ENCODE peak calls at places on chromosomes 5 and 9, in seven cellular contexts. O is trophoblast cell, V is tibial nerve, G is heart right ventricle, Y is adrenal gland, J is neural progenitor cell, X is GM23248. W is an unnamed sample.
A peak's percentile ranks its signal among the peaks of the same experiment; 100 is the strongest.

GRCh38 chr5:285991-286557 is 14.6 kb downstream of the PDCD6 start:
- DNase-seq in Y (peak; percentile 7), J (no peak), G (no peak), O (no peak), X (no peak), V (no peak), W (no peak)

GRCh38 chr9:20170122-20170521 is 381.3 kb upstream of the SLC24A2 start:
- DNase-seq in G (no peak), V (no peak), Y (no peak), O (no peak), J (no peak), X (no peak), W (no peak)

GRCh38 chr5:125575561-125576504 is 829.4 kb upstream of the ZNF608 start:
- DNase-seq in X (no peak), V (no peak), G (no peak), Y (no peak), J (peak; percentile 64), O (no peak), W (no peak)

GRCh38 chr9:127921592-127922120 is 4.8 kb upstream of the ST6GALNAC4 start:
- DNase-seq in X (peak; percentile 71), G (peak; percentile 80), J (peak; percentile 77), V (peak; percentile 79), Y (peak; percentile 61), O (peak; percentile 76), W (peak; percentile 54)

GRCh38 chr5:178940569-178941360 is at the start of gene ZNF454:
- DNase-seq in Y (peak; percentile 71), J (no peak), G (peak; percentile 94), O (peak; percentile 92), X (peak; percentile 94), V (peak; percentile 67), W (no peak)

GRCh38 chr9:109181284-109181683 is 14.2 kb upstream of the FRRS1L start:
- DNase-seq in V (no peak), X (no peak), G (no peak), J (no peak), O (no peak), Y (no peak), W (no peak)

GRCh38 chr5:76469656-76470290 is 66.7 kb downstream of the IQGAP2 start:
- DNase-seq in Y (no peak), O (no peak), X (no peak), V (no peak), G (no peak), J (no peak), W (peak; percentile 75)

GRCh38 chr5:160398806-160399205 is 1.0 kb downstream of the FAM200C start:
- DNase-seq in V (no peak), Y (no peak), G (no peak), J (no peak), X (peak; percentile 57), O (no peak), W (no peak)

GRCh38 chr5:39093351-39093749 is 19.2 kb upstream of the RICTOR start:
- DNase-seq in Y (no peak), O (no peak), V (no peak), X (peak; percentile 72), J (no peak), G (no peak), W (no peak)

GRCh38 chr5:142481410-142481809 is 156.6 kb upstream of the SPRY4 start:
- DNase-seq in Y (no peak), X (no peak), J (no peak), G (no peak), V (no peak), O (no peak), W (no peak)

GRCh38 chr5:139640432-139641115 is 7.6 kb upstream of the CXXC5 start:
- DNase-seq in G (no peak), O (no peak), V (no peak), J (no peak), Y (no peak), X (no peak), W (no peak)

GRCh38 chr5:25500635-25501034 is 855.9 kb upstream of the CDH10 start:
- DNase-seq in V (no peak), X (no peak), G (no peak), Y (no peak), J (no peak), O (no peak), W (no peak)

GRCh38 chr9:34691556-34691955 is 480 bp upstream of the CCL19 start:
- DNase-seq in Y (no peak), O (no peak), V (no peak), J (no peak), G (no peak), X (no peak), W (no peak)

GRCh38 chr9:16834817-16835216 is 35.7 kb downstream of the BNC2 start:
- DNase-seq in Y (no peak), O (no peak), J (no peak), V (no peak), G (no peak), X (no peak), W (no peak)

GRCh38 chr5:32520995-32521394 is 64.4 kb upstream of the SUB1 start:
- DNase-seq in G (no peak), X (peak; percentile 12), O (no peak), Y (no peak), V (no peak), J (no peak), W (no peak)

GRCh38 chr5:133254803-133255202 is 203.0 kb downstream of the HSPA4 start:
- DNase-seq in X (no peak), O (no peak), V (no peak), G (no peak), J (no peak), Y (no peak), W (no peak)

GRCh38 chr5:159003045-159004030 is 96.4 kb downstream of the EBF1 start:
- DNase-seq in X (peak; percentile 88), Y (no peak), G (no peak), J (no peak), V (no peak), O (no peak), W (peak; percentile 39)

GRCh38 chr9:89793551-89793950 is 188.7 kb downstream of the GADD45G start:
- DNase-seq in Y (peak; percentile 12), O (no peak), X (no peak), J (no peak), V (no peak), G (no peak), W (no peak)

GRCh38 chr5:112917453-112918005 is 4.5 kb downstream of the REEP5 start:
- DNase-seq in J (peak; percentile 12), X (peak; percentile 44), G (no peak), Y (no peak), V (no peak), O (no peak), W (peak; percentile 14)

GRCh38 chr9:92954078-92954861 is 6.9 kb downstream of the FGD3 start:
- DNase-seq in V (no peak), G (no peak), O (no peak), X (peak; percentile 30), Y (peak; percentile 53), J (no peak), W (peak; percentile 20)

GRCh38 chr9:110919055-110919445 is 119.2 kb downstream of the LPAR1 start:
- DNase-seq in Y (no peak), O (no peak), J (no peak), G (no peak), X (peak; percentile 27), V (no peak), W (peak; percentile 56)
- H3K36me3 ChIP-seq in Y (no peaks in the 10 kb centered on the region), O (no peaks in the 10 kb centered on the region), J (no peaks in the 10 kb centered on the region), G (no peaks in the 10 kb centered on the region), X (no peaks in the 10 kb centered on the region), V (no peaks in the 10 kb centered on the region), W (peaks cover 78% of the 10 kb centered on the region)

GRCh38 chr5:62498961-62499360 is 79.7 kb upstream of the LRRC70 start:
- DNase-seq in J (no peak), O (peak; percentile 95), X (no peak), G (no peak), Y (no peak), V (no peak), W (no peak)
- H3K9me3 ChIP-seq in J (no peaks in the 10 kb centered on the region), O (no peaks in the 10 kb centered on the region), X (no peaks in the 10 kb centered on the region), G (no peaks in the 10 kb centered on the region), Y (no peaks in the 10 kb centered on the region), V (no peaks in the 10 kb centered on the region), W (no peaks in the 10 kb centered on the region)

GRCh38 chr5:11588803-11589202 is 315.4 kb downstream of the CTNND2 start:
- DNase-seq in V (no peak), O (no peak), G (peak; percentile 12), J (peak; percentile 93), Y (no peak), X (no peak), W (no peak)
- H3K36me3 ChIP-seq in V (no peaks in the 10 kb centered on the region), O (no peaks in the 10 kb centered on the region), G (no peaks in the 10 kb centered on the region), J (no peaks in the 10 kb centered on the region), Y (no peaks in the 10 kb centered on the region), X (no peaks in the 10 kb centered on the region), W (no peaks in the 10 kb centered on the region)

GRCh38 chr9:113479150-113479761 is 15.7 kb downstream of the RGS3 start:
- DNase-seq in G (no peak), O (no peak), J (peak; percentile 51), Y (no peak), V (no peak), X (no peak), W (no peak)
- H3K9me3 ChIP-seq in G (no peaks in the 10 kb centered on the region), O (no peaks in the 10 kb centered on the region), J (no peaks in the 10 kb centered on the region), Y (no peaks in the 10 kb centered on the region), V (no peaks in the 10 kb centered on the region), X (no peaks in the 10 kb centered on the region), W (no peaks in the 10 kb centered on the region)

DNA sequence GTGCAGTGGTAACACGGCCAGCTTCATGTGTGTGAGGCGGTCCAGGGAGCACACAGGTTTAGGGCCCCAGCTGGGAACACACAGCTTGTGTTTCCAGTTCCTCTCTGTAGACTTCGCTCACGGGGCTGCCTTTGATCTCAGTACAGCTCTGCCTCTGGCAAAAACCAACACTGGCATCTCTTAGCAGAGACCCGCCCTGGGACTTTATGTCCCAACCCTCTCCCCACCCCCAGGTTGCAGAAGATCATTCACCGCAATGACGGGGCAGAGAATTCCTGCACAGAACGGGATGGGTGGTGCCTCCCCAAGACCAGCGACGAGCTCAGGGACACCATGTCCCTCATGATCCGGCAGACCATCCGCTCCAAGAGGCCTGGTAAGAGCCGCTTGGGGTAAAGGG is 5.2 kb upstream of the CEL start:
- DNase-seq in X (no peak), V (no peak), O (no peak), G (no peak), J (no peak), Y (no peak), W (no peak)
- H3K36me3 ChIP-seq in X (peaks cover 5% of the 10 kb centered on the region), V (peaks cover 76% of the 10 kb centered on the region), O (peaks cover 67% of the 10 kb centered on the region), G (no peaks in the 10 kb centered on the region), J (no peaks in the 10 kb centered on the region), Y (no peaks in the 10 kb centered on the region), W (peaks cover 13% of the 10 kb centered on the region)